ENCODE peak calls at places on chromosomes 16 and 17, in four cellular contexts. K is GM12892, S is H1, X is HepG2. L is an unnamed sample.

GRCh38 chr16:55294947-55295346 is 29.1 kb upstream of the IRX6 start:
- DNase-seq in X (no peak), K (no peak), S (no peak), L (no peak)

GRCh38 chr16:57127037-57127763 is 34.8 kb downstream of the CPNE2 start:
- DNase-seq in S (no peak), X (no peak), K (no peak), L (no peak)

GRCh38 chr16:49012961-49013726 is 268.5 kb downstream of the CBLN1 start:
- DNase-seq in K (no peak), X (no peak), S (no peak), L (no peak)

GRCh38 chr16:57384248-57385070 is 12.2 kb downstream of the CX3CL1 start:
- DNase-seq in S (no peak), X (no peak), K (no peak), L (no peak)

GRCh38 chr17:20157078-20157360 is 147.9 kb downstream of the SPECC1 start:
- DNase-seq in K (no peak), S (no peak), X (no peak), L (no peak)

GRCh38 chr17:48540213-48540612 is 4.7 kb downstream of the HOXB2 start:
- DNase-seq in S (no peak), K (no peak), X (no peak), L (no peak)

GRCh38 chr17:9004132-9004960 is 17.0 kb upstream of the NTN1 start:
- DNase-seq in K (peak; percentile 27), X (no peak), S (no peak), L (no peak)

GRCh38 chr17:78359936-78360370 is at the start of gene SOCS3:
- DNase-seq in K (peak; percentile 78), S (peak; percentile 75), X (peak; percentile 86), L (peak; percentile 72)

GRCh38 chr17:44581868-44582267 is 24.6 kb downstream of the FZD2 start:
- DNase-seq in K (no peak), X (no peak), S (no peak), L (no peak)

GRCh38 chr17:59373879-59374495 is 42.5 kb downstream of the YPEL2 start:
- DNase-seq in X (no peak), K (no peak), S (no peak), L (no peak)

GRCh38 chr17:74179576-74179975 is 23.9 kb upstream of the RPL38 start:
- DNase-seq in K (no peak), S (no peak), X (no peak), L (no peak)

GRCh38 chr17:77462101-77462500 is 321.3 kb downstream of the SEC14L1 start:
- DNase-seq in X (no peak), K (no peak), S (no peak), L (no peak)

GRCh38 chr17:63675231-63675606 is 24.7 kb downstream of the LIMD2 start:
- DNase-seq in S (no peak), K (no peak), X (no peak), L (no peak)

GRCh38 chr17:1485748-1486376 is 6.6 kb downstream of the MYO1C start:
- DNase-seq in S (no peak), K (peak; percentile 70), X (no peak), L (peak; percentile 75)

GRCh38 chr17:82383411-82383810 is 11.8 kb downstream of the UTS2R start:
- DNase-seq in K (no peak), X (no peak), S (no peak), L (no peak)

GRCh38 chr16:4435668-4436067 is 10.0 kb downstream of the DNAJA3 start:
- DNase-seq in K (no peak), X (no peak), S (no peak), L (no peak)

GRCh38 chr16:48536600-48537200 is 73.3 kb downstream of the N4BP1 start:
- DNase-seq in X (no peak), K (no peak), S (no peak), L (no peak)

GRCh38 chr17:74206332-74206818 is 2.9 kb downstream of the RPL38 start:
- DNase-seq in K (no peak), S (no peak), X (no peak), L (no peak)

GRCh38 chr16:24729967-24730815 is 740 bp downstream of the TNRC6A start:
- DNase-seq in K (no peak), X (no peak), S (no peak), L (no peak)

GRCh38 chr17:7313028-7313889 is 1.9 kb downstream of the GPS2 start:
- DNase-seq in S (no peak), X (peak; percentile 45), K (peak; percentile 19), L (no peak)

GRCh38 chr16:17572145-17572544 is 101.4 kb upstream of the XYLT1 start:
- DNase-seq in X (no peak), S (no peak), K (no peak), L (no peak)
- TF ChIP-seq TAF1 in X (no peak), S (no peak), K (no peak), L (no peak)

DNA sequence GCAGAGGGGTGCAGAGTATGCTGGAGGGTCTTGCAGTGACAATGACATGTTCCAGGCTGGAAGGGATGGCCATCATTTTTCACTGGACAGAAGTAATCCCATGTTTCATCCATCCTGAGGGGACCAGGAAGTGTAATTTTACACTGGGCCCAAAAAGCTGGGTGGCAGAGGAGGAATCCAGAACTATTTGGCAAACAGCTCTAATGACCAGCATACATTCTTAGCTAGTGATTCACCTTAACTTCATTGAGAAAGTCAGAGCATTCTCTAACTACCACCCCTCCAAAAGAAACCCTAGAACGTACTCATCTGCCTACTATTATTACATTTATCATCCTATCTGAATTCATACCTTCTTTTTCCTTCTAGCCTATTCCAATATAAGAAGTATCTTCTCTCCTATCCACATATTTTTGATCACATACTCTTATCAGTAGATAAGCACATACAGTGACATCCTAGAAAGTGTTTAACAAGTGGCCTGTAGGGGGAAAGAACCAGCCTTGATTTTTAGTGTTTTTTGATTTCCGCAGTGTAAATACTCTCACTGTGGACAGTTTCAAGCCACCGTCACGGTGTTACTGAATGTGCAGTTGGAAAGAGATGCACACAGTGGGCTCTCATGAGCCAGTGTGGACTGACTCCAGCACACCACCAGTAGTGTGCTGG is 118.1 kb downstream of the FTO start:
- DNase-seq in S (no peak), K (no peak), X (peak; percentile 25), L (no peak)
- TF ChIP-seq TAF1 in S (no peak), K (no peak), X (no peak), L (no peak)

DNA sequence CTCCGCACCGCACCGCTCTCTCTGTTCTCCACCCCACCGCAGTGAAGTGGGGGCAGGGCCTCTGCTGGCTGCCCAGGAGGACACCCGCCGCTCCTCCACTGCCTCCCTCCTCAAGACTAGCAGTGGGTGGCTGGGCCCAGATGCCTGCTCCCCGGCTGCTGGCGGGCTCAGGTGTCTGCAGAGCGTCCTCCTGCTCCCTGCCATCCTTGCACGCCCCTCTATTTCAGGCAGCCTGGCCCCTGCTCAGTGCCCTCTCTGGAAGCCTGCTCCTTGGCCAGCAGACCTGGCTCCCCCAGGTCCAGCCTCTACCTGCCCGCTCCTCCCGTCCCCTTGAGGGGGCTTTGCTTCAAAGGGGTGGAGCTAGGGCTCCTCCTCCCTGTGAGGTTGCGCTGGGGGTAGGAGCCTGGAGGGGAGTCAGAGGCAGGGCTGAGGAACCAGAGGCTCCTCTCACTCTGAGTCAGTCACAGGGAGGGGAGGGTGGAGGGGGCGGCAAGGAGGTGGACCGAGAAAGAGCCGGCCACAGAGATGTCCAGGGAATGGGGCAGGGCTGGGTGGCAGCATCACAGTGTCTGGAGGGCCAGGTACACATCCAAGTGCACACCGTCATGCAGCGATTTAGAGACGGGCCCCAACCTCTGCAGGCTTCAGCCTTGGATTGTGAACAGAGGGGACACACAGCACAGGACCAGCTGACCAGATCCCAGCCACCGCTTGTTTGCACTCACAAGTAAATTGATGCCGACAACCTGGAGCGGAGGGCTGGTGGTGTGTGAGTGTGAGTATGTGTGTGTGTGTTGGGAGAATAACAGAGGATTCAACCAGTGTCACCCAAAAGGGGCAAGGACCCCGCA is 9.8 kb upstream of the TMEM92 start:
- DNase-seq in X (no peak), S (no peak), K (peak; percentile 22), L (no peak)
- TF ChIP-seq TAF1 in X (no peak), S (no peak), K (no peak), L (no peak)

GRCh38 chr17:43020030-43020621 is 2.1 kb downstream of the VAT1 start:
- DNase-seq in X (no peak), K (no peak), S (no peak), L (no peak)
- TF ChIP-seq TAF1 in X (no peak), K (no peak), S (no peak), L (no peak)

DNA sequence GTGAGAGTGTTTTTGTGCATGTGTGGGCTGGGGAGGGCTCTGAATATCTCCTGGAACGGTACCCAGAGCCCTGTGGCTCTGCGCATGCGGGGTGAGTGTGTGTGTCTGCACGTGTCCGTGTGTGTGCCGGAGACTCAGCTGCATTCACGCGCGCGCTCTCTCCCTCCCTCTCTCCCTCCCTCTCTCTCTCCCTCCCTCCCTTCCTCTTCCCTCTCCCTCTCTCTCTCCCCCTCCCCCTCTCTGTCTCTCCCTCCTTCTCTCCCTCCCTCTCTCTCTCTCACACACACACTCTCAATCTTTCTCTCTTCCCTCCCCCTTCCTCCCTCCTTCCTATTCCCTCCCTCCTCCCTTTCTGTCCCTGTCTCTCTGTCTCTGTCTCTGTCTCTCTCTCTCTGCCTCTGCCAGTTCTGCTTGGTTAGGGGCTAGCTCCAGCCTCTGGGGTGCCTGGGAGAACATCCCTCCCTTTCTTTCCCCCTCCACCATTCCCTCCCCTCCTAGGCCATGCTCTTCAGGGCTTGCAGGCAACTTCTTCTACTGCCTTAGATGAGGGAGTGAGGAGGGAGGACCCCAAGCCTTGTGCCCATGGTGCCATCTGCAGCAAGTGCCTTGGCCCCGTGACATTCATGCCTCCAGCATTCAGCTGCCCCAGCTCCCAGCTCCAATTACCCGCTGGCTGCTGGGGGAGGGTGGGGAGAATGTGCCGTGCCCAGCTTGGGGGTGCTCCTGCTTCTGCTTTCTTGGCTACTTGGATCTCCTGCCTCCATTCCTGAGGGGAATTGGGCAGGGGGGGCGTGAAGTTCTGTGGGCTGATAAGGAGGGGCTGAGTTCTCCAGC is 6.4 kb downstream of the THRA start:
- DNase-seq in X (no peak), K (no peak), S (no peak), L (peak; percentile 51)
- TF ChIP-seq TAF1 in X (no peak), K (no peak), S (no peak), L (no peak)